ENCODE peak calls at places on chromosomes 7 and 10, in nine cellular contexts. Z, R, C, N, H, J, L, D and Q are unnamed samples.

GRCh38 chr10:58177362-58177947 is 90.2 kb downstream of the IPMK start:
- DNase-seq in N (no peak), L (peak), C (no peak), Z (peak), D (no peak), J (no peak), R (no peak), H (no peak), Q (no peak)

GRCh38 chr7:132472463-132473120 is 103.7 kb downstream of the PLXNA4 start:
- DNase-seq in N (no peak), D (peak), L (no peak), R (no peak), H (no peak), J (peak), C (no peak), Z (no peak), Q (no peak)

GRCh38 chr7:126776506-126776905 is 476.2 kb downstream of the GRM8 start:
- DNase-seq in C (no peak), L (no peak), N (no peak), H (no peak), Z (no peak), D (no peak), J (no peak), R (no peak), Q (no peak)

GRCh38 chr7:104980969-104981670 is 32.9 kb upstream of the KMT2E start:
- DNase-seq in Z (peak), J (no peak), D (no peak), C (no peak), R (no peak), L (peak), N (no peak), H (no peak), Q (no peak)

GRCh38 chr10:62373995-62374861 is at the start of gene ZNF365:
- DNase-seq in H (no peak), Z (peak), N (peak), J (peak), L (no peak), C (no peak), D (peak), R (no peak), Q (no peak)

GRCh38 chr7:77912293-77912692 is 113.7 kb downstream of the PHTF2 start:
- DNase-seq in D (no peak), N (no peak), H (no peak), Z (no peak), J (no peak), C (no peak), R (no peak), L (no peak), Q (no peak)

GRCh38 chr7:75856562-75856961 is 22.3 kb upstream of the RHBDD2 start:
- DNase-seq in H (no peak), L (no peak), C (no peak), D (no peak), N (no peak), J (no peak), R (peak), Z (no peak), Q (no peak)

GRCh38 chr10:88810196-88810961 is 7.8 kb downstream of the LIPM start:
- DNase-seq in J (no peak), D (no peak), H (peak), N (no peak), R (peak), L (peak), Z (peak), C (no peak), Q (no peak)

GRCh38 chr10:46992794-46993552 is 81.7 kb downstream of the PTPN20 start:
- DNase-seq in J (peak), D (no peak), L (no peak), Z (peak), C (no peak), R (peak), H (no peak), N (peak), Q (peak)

GRCh38 chr7:5231116-5231515 is 41.1 kb downstream of the WIPI2 start:
- DNase-seq in N (no peak), Z (no peak), J (no peak), C (no peak), H (no peak), D (no peak), R (no peak), L (no peak), Q (peak)
- TF ChIP-seq POLR2A in N (no peak), Z (no peak), J (no peak), C (no peak), H (no peak), D (no peak), R (no peak), L (no peak), Q (no peak)

GRCh38 chr10:45660876-45661411 is 11.6 kb downstream of the ZFAND4 start:
- DNase-seq in J (no peak), R (no peak), D (no peak), C (no peak), N (no peak), Z (no peak), L (no peak), H (no peak), Q (no peak)
- TF ChIP-seq EP300 in J (no peak), R (no peak), D (no peak), C (no peak), N (no peak), Z (no peak), L (no peak), H (no peak), Q (no peak)

DNA sequence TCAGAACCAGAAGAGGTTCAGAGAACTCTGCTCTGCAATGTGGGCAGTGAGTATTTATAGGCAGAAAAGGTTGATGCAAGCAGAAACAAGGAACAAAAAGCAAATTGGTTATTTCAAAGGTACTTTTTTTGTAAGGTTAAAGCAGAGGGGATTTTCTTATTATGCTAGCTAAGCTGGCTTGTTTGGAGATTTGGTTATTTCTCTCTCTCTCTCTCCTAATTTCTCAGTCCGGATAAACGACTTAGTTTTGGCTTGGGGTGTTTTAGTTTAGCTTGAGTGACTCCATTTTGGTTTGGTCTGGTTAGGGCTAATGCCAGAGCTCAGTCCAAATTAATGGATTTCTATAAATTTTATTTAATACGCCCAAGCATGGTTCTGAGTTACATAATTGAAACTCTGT is 566.8 kb downstream of the SH2D4B start:
- DNase-seq in C (no peak), J (no peak), D (no peak), L (no peak), H (no peak), N (no peak), R (no peak), Z (no peak), Q (no peak)
- TF ChIP-seq CTCF in C (no peak), J (no peak), D (no peak), L (no peak), H (no peak), N (no peak), R (no peak), Z (no peak), Q (no peak)

DNA sequence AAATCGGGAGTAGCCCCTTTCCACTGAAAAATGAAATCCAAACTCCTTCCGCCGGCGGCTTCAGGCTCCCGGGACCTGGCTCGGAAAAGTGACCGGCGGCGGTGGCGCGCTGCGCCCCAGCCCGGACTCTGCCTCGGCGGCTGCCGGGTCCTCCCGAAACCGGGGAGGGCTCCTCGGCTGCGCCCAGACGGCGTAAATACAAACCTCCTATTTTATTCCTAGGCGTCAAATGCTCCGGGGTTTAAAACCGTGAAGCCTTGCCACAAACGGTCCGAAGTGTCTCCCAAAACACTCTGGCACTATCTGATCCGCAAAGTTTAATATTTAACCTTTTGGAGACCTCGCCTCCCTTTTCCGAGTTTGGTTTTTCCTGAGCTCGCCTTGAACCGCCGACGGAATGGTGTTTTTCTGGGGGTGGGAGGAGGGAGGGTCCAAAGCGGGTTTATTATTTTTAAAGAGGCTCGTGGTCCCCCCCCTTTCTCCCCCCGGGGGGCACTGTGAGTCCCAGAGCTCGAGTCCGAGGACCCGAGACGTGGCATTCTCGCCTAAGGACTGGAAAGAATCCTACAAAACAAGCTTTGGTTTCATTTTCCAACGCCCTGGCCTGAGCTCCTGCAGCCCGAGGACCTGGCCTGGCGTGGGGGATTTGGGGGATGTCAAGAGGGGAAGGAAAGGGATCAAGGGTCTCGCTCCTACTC is 1.9 kb downstream of the TNRC18 start:
- DNase-seq in N (no peak), H (peak), L (peak), J (peak), Z (peak), R (peak), C (no peak), D (peak), Q (peak)
- TF ChIP-seq POLR2A in N (no peak), H (no peak), L (no peak), J (peak), Z (no peak), R (no peak), C (no peak), D (peak), Q (peak)

GRCh38 chr10:125146791-125147604 is 13.4 kb downstream of the CTBP2 start:
- DNase-seq in L (no peak), H (peak), C (no peak), Z (no peak), J (no peak), N (no peak), R (no peak), D (no peak), Q (no peak)

GRCh38 chr10:125151170-125151823 is 9.1 kb downstream of the CTBP2 start:
- DNase-seq in J (no peak), C (no peak), N (no peak), R (no peak), H (no peak), Z (no peak), L (no peak), D (peak), Q (no peak)

GRCh38 chr10:125148021-125148439 is 12.3 kb downstream of the CTBP2 start:
- DNase-seq in L (no peak), H (no peak), Z (no peak), N (no peak), R (peak), J (peak), C (no peak), D (peak), Q (no peak)

GRCh38 chr10:125148576-125148975 is 11.8 kb downstream of the CTBP2 start:
- DNase-seq in H (no peak), L (no peak), N (no peak), R (no peak), Z (no peak), C (no peak), J (no peak), D (no peak), Q (no peak)

GRCh38 chr10:125149278-125150047 is 10.9 kb downstream of the CTBP2 start:
- DNase-seq in N (no peak), L (peak), H (peak), Z (peak), J (peak), C (peak), D (peak), R (peak), Q (peak)
- TF ChIP-seq EP300 in N (no peak), L (no peak), H (no peak), Z (no peak), J (no peak), C (no peak), D (no peak), R (no peak), Q (no peak)

DNA sequence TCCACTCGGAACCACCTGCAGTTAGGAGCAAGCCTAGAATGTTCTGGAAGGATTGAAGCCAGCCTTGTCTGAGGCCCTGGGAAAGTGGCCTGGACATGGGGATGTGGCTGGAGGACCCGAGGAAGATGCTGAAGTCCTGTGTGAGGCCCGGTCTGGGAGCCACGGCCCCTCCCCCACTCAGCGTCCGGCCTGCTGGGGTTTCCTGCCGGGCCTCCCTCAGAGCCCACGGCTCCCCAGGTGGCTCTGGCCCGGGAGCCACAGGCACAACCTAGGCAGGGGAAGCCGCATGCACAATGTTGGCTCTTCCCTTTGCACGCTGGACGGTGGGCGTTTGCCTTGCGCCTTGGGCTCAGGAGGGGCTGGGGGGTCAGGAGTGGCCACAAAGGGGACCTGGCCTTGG is 39.0 kb downstream of the UNCX start:
- DNase-seq in N (no peak), H (no peak), Z (no peak), D (no peak), L (no peak), J (no peak), C (no peak), R (no peak), Q (no peak)
- TF ChIP-seq CTCF in N (no peak), H (no peak), Z (no peak), D (no peak), L (no peak), J (no peak), C (no peak), R (no peak), Q (no peak)

DNA sequence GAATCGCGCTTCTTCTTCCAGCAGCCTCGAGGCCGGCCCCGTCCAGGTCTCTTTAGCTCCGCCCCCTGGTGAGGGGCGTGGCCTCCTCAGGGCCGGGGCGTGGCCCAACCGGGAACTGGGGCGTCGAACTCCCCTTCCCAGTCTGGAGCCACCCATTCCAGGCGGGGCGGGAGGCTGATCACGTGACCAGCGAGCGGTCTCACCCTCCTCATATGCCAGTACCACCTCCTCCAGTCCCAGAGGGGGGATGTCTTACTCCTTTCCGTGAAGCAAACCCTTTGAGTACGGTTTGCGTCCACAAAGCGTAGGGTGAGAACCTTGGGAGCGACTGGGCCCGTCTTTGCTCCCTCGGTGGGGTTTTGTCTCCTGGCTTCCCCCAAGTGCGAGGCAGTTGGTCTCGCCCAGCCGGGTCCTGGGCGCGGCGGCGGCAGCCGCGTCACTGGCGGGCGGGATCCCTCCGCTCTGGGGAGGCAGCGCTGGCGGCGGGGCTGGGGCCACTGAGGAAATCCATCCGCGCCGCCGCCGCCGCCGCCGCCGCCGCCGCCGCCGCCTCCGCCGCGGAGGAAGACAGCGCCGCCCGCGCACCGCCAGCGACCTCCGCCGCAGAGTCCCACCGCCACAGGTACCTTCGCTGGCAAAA is at the start of gene GNB2:
- DNase-seq in R (peak), L (peak), C (peak), Z (peak), N (peak), D (peak), J (peak), H (peak), Q (peak)
- TF ChIP-seq POLR2A in R (peak), L (peak), C (no peak), Z (peak), N (no peak), D (peak), J (no peak), H (no peak), Q (peak)

GRCh38 chr10:35739998-35740397 is 97.9 kb upstream of the FZD8 start:
- DNase-seq in L (no peak), J (no peak), H (no peak), C (no peak), D (no peak), Z (no peak), R (no peak), N (no peak), Q (no peak)

GRCh38 chr10:35731828-35732227 is 89.7 kb upstream of the FZD8 start:
- DNase-seq in Z (no peak), H (no peak), J (no peak), C (no peak), D (no peak), R (no peak), N (no peak), L (no peak), Q (no peak)

DNA sequence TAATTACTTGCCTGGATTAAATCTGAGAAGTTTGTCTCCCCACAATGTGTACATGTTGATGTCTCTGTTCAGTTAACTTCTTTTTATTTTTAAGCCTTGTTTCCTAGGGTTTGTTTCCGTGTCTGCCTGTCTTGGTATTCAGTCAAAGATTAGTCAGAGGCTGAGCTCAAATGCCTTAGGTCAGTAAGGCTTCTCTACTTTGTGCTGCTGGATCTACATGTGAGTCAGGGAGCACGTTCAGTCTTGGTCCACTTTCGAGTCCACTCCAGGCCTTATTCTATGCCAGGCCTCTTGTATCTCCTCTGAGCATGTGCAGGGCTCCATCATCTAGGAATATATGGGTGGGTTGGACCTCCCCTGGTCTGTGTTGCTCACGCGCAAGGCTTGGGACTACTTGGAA is 93.3 kb upstream of the FZD8 start:
- DNase-seq in C (no peak), H (no peak), R (no peak), L (no peak), D (no peak), Z (no peak), N (no peak), J (no peak), Q (no peak)
- TF ChIP-seq EP300 in C (no peak), H (no peak), R (no peak), L (no peak), D (no peak), Z (no peak), N (no peak), J (no peak), Q (no peak)

DNA sequence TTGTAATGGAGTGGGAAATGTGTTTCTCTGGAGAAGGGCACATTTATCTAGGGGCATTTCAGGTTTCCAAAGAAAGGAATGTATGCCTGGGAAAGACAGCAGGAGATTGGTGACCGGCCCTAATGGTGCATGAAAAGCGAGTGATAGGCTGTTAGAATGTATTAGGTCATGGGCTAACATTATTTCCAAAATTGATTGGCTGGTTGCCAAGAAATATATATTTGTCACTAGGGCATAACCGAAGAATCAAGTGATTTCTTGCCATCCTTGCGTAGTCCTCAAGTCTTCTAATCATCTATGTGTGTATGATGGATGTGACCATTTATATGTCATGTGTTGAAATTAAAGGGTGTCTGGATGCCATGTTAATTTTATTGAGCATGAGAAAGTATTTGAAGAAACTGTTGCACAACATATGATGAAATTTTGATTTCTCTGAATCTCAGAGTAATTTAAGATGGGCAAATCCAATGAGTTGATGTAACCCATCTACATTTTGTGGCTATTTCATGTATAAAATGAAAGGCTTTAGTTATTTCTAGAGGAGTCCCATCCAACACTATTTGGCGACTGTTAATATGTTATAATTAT is 248.4 kb downstream of the BMPER start:
- DNase-seq in D (no peak), N (no peak), Z (no peak), J (no peak), H (no peak), R (no peak), L (no peak), C (no peak), Q (no peak)
- TF ChIP-seq CTCF in D (no peak), N (no peak), Z (no peak), J (no peak), H (no peak), R (no peak), L (no peak), C (no peak), Q (no peak)